ENCODE peak calls at places on chromosomes 1 and 21, in four cellular contexts. Y is stimulated activated CD8-positive, alpha-beta memory T cell treated with anti-CD3 and anti-CD28 coated beads, Interleukin-15, amount 100 ng/mL, for 4 hours; M is fibroblast of lung; N is activated T-helper 1 cell treated with Interleukin-2 at 50 U/mL for 16 hours. K is an unnamed sample.

GRCh38 chr1:1617516-1617915 is 2.2 kb downstream of the MIB2 start:
- DNase-seq in Y (no peak), M (no peak), N (no peak), K (no peak)

GRCh38 chr1:86965012-86965826 is 50.8 kb downstream of the HS2ST1 start:
- DNase-seq in Y (no peak), M (peak; percentile 69), N (no peak), K (peak; percentile 5)

GRCh38 chr1:162541619-162542141 is 19.8 kb upstream of the UAP1 start:
- DNase-seq in Y (no peak), M (peak; percentile 95), N (no peak), K (peak; percentile 95)

GRCh38 chr1:179774033-179774432 is 30.9 kb downstream of the FAM163A start:
- DNase-seq in Y (no peak), M (no peak), N (no peak), K (no peak)

GRCh38 chr1:159171688-159172501 is 480 bp downstream of the CADM3 start:
- DNase-seq in Y (no peak), M (no peak), N (no peak), K (no peak)

GRCh38 chr1:225440380-225440957 is 12.6 kb upstream of the LBR start:
- DNase-seq in Y (no peak), M (no peak), N (no peak), K (no peak)

GRCh38 chr1:221576268-221576667 is 165.6 kb downstream of the DUSP10 start:
- DNase-seq in Y (no peak), M (peak; percentile 83), N (no peak), K (peak; percentile 29)

GRCh38 chr1:221693087-221693486 is 48.8 kb downstream of the DUSP10 start:
- DNase-seq in Y (no peak), M (no peak), N (no peak), K (no peak)

GRCh38 chr1:3501856-3502665 is 47.6 kb downstream of the ARHGEF16 start:
- DNase-seq in Y (no peak), M (peak; percentile 17), N (no peak), K (no peak)

GRCh38 chr1:96559707-96560588 is 161.6 kb upstream of the PTBP2 start:
- DNase-seq in Y (no peak), M (peak; percentile 98), N (no peak), K (peak; percentile 99)

GRCh38 chr21:33949516-33950424 is 34.2 kb upstream of the ATP5PO start:
- DNase-seq in Y (no peak), M (no peak), N (peak; percentile 35), K (no peak)

GRCh38 chr1:89274431-89274857 is 1.8 kb upstream of the GBP5 start:
- DNase-seq in Y (no peak), M (peak; percentile 12), N (no peak), K (no peak)

K was measured in skeletal muscle cell.